ENCODE peak calls at places on chromosomes 12 and 14, in five cellular contexts. L is fibroblast of pulmonary artery, S is endothelial cell of umbilical vein, K is IMR-90, W is astrocyte of the spinal cord. P is an unnamed sample.

GRCh38 chr12:52083638-52083996 is 4.1 kb downstream of the SMIM41 start:
- DNase-seq in L (no peak), S (no peak), K (no peak), W (no peak), P (no peak)

GRCh38 chr14:93303659-93304058 is 29.2 kb downstream of the BTBD7 start:
- DNase-seq in L (peak), S (no peak), K (no peak), W (no peak), P (no peak)

GRCh38 chr14:83958359-83958758 is 1571.6 kb upstream of the FLRT2 start:
- DNase-seq in L (no peak), S (no peak), K (no peak), W (no peak), P (peak)

GRCh38 chr12:106954462-106955376 is 988 bp upstream of the TMEM263 start:
- DNase-seq in L (peak), S (peak), K (peak), W (no peak), P (no peak)

GRCh38 chr14:53881921-53882320 is 74.7 kb downstream of the BMP4 start:
- DNase-seq in L (no peak), S (no peak), K (no peak), W (no peak), P (no peak)

GRCh38 chr12:2526371-2526770 is 268.4 kb upstream of the FKBP4 start:
- DNase-seq in L (peak), S (no peak), K (no peak), W (no peak), P (no peak)

GRCh38 chr14:101478096-101478495 is 83.2 kb upstream of the DIO3 start:
- DNase-seq in L (no peak), S (no peak), K (no peak), W (no peak), P (no peak)

GRCh38 chr12:83414981-83415380 is 728.3 kb downstream of the TMTC2 start:
- DNase-seq in L (no peak), S (no peak), K (no peak), W (no peak), P (no peak)

GRCh38 chr14:90644882-90645281 is 171.3 kb downstream of the TTC7B start:
- DNase-seq in L (peak), S (no peak), K (peak), W (no peak), P (peak)

GRCh38 chr12:50066402-50066801 is 9.0 kb downstream of the ASIC1 start:
- DNase-seq in L (peak), S (no peak), K (peak), W (peak), P (peak)

GRCh38 chr12:120668091-120668796 is 18.7 kb upstream of the MLEC start:
- DNase-seq in L (no peak), S (no peak), K (no peak), W (no peak), P (no peak)

GRCh38 chr12:93019240-93019910 is 90.3 kb upstream of the EEA1 start:
- DNase-seq in L (no peak), S (no peak), K (no peak), W (no peak), P (no peak)

GRCh38 chr14:74653386-74654138 is 41.5 kb upstream of the LTBP2 start:
- DNase-seq in L (no peak), S (no peak), K (no peak), W (no peak), P (no peak)

GRCh38 chr12:130509454-130509853 is 171.8 kb downstream of the PIWIL1 start:
- DNase-seq in L (no peak), S (no peak), K (no peak), W (no peak), P (no peak)

GRCh38 chr12:78863482-78864427 is 819 bp upstream of the SYT1 start:
- DNase-seq in L (peak), S (peak), K (peak), W (peak), P (peak)

GRCh38 chr14:21229821-21230220 is 39.4 kb downstream of the HNRNPC start:
- DNase-seq in L (no peak), S (no peak), K (no peak), W (no peak), P (no peak)

GRCh38 chr12:2011641-2012607 is 7.7 kb upstream of the DCP1B start:
- DNase-seq in L (no peak), S (no peak), K (peak), W (no peak), P (no peak)

GRCh38 chr14:101241807-101242278 is 319.5 kb upstream of the DIO3 start:
- DNase-seq in L (no peak), S (no peak), K (no peak), W (no peak), P (no peak)

GRCh38 chr14:94864421-94865195 is 94.7 kb upstream of the GSC start:
- DNase-seq in L (no peak), S (no peak), K (no peak), W (no peak), P (no peak)

GRCh38 chr12:55707841-55708694 is at the start of gene ITGA7:
- DNase-seq in L (no peak), S (no peak), K (no peak), W (no peak), P (no peak)

GRCh38 chr12:103444983-103445382 is 50.8 kb downstream of the C12orf42 start:
- DNase-seq in L (no peak), S (no peak), K (no peak), W (no peak), P (no peak)

GRCh38 chr12:106137456-106138278 is 1.1 kb downstream of the NUAK1 start:
- DNase-seq in L (no peak), S (no peak), K (peak), W (no peak), P (no peak)

GRCh38 chr12:118391424-118391823 is 15.1 kb downstream of the SUDS3 start:
- DNase-seq in L (no peak), S (no peak), K (no peak), W (no peak), P (no peak)

GRCh38 chr12:84974177-84974815 is 61.7 kb upstream of the SLC6A15 start:
- DNase-seq in L (no peak), S (no peak), K (no peak), W (no peak), P (no peak)

GRCh38 chr14:71588028-71588427 is 344.2 kb upstream of the RGS6 start:
- DNase-seq in L (peak), S (no peak), K (peak), W (peak), P (peak)

GRCh38 chr14:104119119-104119699 is 19.2 kb upstream of the KIF26A start:
- DNase-seq in L (no peak), S (no peak), K (no peak), W (no peak), P (peak)

GRCh38 chr14:32711103-32711680 is 227.5 kb upstream of the NPAS3 start:
- DNase-seq in L (peak), S (peak), K (peak), W (peak), P (peak)

GRCh38 chr12:114508529-114509129 is 102.7 kb upstream of the TBX5 start:
- DNase-seq in L (peak), S (peak), K (peak), W (peak), P (peak)

GRCh38 chr12:114512351-114512750 is 106.4 kb upstream of the TBX5 start:
- DNase-seq in L (no peak), S (no peak), K (no peak), W (no peak), P (no peak)
- TF ChIP-seq CTCF in L (no peak), S (no peak), K (no peak), W (no peak), P (no peak)

DNA sequence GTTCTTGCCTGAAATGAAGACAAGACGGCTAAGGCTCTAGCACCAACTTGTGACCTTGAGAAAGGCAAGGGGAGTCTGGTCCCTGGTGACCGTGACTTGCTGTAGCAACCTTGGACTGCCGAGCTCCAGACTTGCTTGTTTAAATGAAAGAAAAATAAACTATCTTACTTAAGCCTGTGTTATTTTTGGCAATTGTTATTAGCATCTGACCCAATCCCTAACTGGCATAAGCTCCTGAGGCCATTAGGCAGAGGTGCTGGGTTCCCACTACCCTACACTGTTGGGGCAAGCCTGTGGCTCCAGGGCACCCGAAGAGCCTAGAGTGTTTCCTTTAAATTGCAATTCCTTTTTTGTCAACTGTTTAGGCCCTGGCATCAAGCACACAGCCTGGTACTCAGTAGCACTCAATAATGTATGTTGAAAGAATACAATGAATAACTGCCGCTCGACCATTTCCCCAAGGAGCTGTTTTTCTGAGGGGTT is 106.9 kb upstream of the HIF1A start:
- DNase-seq in L (peak), S (peak), K (peak), W (peak), P (no peak)
- H3K4me3 ChIP-seq in L (no peak), S (no peak), K (no peak), W (no peak), P (no peak)

GRCh38 chr12:88947486-88948043 is 367.3 kb upstream of the KITLG start:
- DNase-seq in L (no peak), S (no peak), K (no peak), W (no peak), P (no peak)
- TF ChIP-seq CTCF in L (peak), S (no peak), K (no peak), W (peak), P (peak)

GRCh38 chr12:54022960-54023884 is 5.0 kb upstream of the HOXC6 start:
- DNase-seq in L (no peak), S (no peak), K (no peak), W (no peak), P (no peak)

GRCh38 chr12:54025507-54026393 is 2.5 kb upstream of the HOXC6 start:
- DNase-seq in L (no peak), S (no peak), K (no peak), W (no peak), P (no peak)

GRCh38 chr12:54024127-54024526 is 4.1 kb upstream of the HOXC6 start:
- DNase-seq in L (no peak), S (no peak), K (no peak), W (no peak), P (no peak)

GRCh38 chr12:54026640-54027441 is 1.4 kb upstream of the HOXC6 start:
- DNase-seq in L (no peak), S (no peak), K (no peak), W (no peak), P (no peak)

DNA sequence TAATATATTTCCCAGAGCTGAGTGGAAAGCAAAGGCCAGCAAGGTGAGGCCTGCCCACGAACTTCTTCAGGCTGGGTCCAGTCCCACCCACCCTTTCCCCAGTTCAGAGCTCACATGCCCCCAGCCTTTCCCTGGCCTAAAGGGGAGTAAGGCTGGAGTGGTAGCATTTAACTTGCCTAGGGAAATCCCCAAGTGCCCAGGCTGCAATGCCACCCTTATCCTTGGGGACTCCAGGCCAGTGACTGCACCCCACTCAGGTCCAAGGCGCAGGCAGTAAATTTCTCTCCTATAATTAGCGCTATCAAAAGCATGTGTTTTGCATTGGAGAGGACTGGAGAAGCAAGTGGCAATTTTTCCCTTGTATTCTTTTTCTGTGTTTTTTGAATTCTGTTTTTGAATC is 3.7 kb upstream of the HOXC6 start:
- DNase-seq in L (no peak), S (no peak), K (no peak), W (no peak), P (no peak)
- H3K4me3 ChIP-seq in L (no peak), S (no peak), K (no peak), W (no peak), P (no peak)

DNA sequence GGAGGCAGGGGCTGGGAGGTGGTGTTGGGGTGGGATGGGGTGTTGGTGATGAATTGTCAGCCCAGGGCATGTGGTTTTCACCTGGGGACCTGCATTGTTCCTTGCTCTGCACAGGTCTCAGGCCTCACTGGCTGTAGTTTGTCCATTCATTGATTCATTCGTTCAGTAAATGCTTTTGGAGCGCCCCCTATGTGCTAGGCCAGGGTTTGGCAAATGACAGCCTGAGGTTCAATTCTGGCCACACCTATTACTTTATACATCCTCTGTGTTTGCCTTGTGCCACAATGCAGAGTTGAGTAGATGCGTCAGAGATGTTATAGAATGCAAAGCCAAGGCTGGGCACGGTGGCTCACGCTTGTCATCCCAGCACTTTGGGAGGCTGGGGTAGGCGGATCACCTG is 4.7 kb downstream of the ADCK1 start:
- DNase-seq in L (peak), S (peak), K (no peak), W (no peak), P (peak)
- TF ChIP-seq CTCF in L (peak), S (peak), K (peak), W (peak), P (peak)

GRCh38 chr14:64541261-64541970 is 875 bp downstream of the HSPA2 start:
- DNase-seq in L (no peak), S (peak), K (no peak), W (no peak), P (no peak)

GRCh38 chr14:64540208-64541202 is at the start of gene HSPA2:
- DNase-seq in L (peak), S (peak), K (peak), W (peak), P (peak)

GRCh38 chr14:64544607-64545312 is 4.2 kb downstream of the HSPA2 start:
- DNase-seq in L (no peak), S (no peak), K (peak), W (no peak), P (no peak)

GRCh38 chr14:64541971-64542838 is 1.7 kb downstream of the HSPA2 start:
- DNase-seq in L (no peak), S (no peak), K (no peak), W (no peak), P (no peak)

GRCh38 chr14:64542839-64543207 is 2.3 kb downstream of the HSPA2 start:
- DNase-seq in L (no peak), S (no peak), K (no peak), W (no peak), P (no peak)
- H3K4me3 ChIP-seq in L (no peak), S (peak), K (peak), W (peak), P (peak)

GRCh38 chr12:17489452-17489851 is 600.5 kb downstream of the RERGL start:
- DNase-seq in L (no peak), S (no peak), K (no peak), W (no peak), P (no peak)
- TF ChIP-seq CTCF in L (no peak), S (no peak), K (no peak), W (no peak), P (no peak)

GRCh38 chr14:89618821-89619551 is 202.0 kb upstream of the FOXN3 start:
- DNase-seq in L (peak), S (peak), K (peak), W (peak), P (peak)

GRCh38 chr14:89620436-89620835 is 203.4 kb upstream of the FOXN3 start:
- DNase-seq in L (no peak), S (no peak), K (no peak), W (no peak), P (no peak)

GRCh38 chr14:89619616-89620273 is 202.7 kb upstream of the FOXN3 start:
- DNase-seq in L (no peak), S (no peak), K (no peak), W (no peak), P (no peak)

GRCh38 chr14:89621791-89622638 is 205.0 kb upstream of the FOXN3 start:
- DNase-seq in L (no peak), S (no peak), K (no peak), W (no peak), P (no peak)

GRCh38 chr14:89621009-89621421 is 204.0 kb upstream of the FOXN3 start:
- DNase-seq in L (no peak), S (no peak), K (no peak), W (no peak), P (no peak)
- H3K4me3 ChIP-seq in L (no peak), S (no peak), K (no peak), W (no peak), P (no peak)

DNA sequence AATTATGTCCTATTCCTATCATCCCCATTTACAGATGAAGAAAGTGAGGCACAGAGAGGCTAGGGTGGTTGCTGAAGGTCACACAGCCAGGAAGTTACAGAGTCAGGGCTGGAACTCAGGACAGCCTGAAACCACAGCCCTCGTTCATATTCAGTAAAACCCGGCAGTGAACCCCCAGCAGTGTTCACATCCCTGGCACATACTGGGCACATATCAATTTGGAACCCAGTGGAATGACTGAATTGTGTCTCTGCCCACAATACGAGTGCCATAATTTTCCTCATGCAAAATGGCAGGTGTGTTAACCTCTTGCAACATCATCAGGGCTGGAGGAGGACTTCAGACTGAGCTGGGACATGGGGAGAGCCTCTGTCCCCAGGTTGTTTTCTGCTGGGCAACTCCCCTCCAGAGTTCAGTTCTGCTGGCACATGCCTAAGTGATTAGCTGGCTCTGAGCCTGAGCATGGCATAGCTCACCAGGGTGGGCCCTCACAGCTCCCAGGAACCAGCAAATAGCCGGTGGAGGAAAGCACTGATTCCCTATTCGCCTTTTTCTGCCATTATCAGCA is 2.1 kb upstream of the PPP1CC start:
- DNase-seq in L (no peak), S (no peak), K (no peak), W (no peak), P (peak)
- TF ChIP-seq CTCF in L (no peak), S (no peak), K (no peak), W (no peak), P (no peak)

GRCh38 chr12:109715310-109716091 is 1.9 kb downstream of the FAM222A start:
- DNase-seq in L (no peak), S (no peak), K (no peak), W (no peak), P (no peak)

GRCh38 chr12:109714913-109715244 is 1.3 kb downstream of the FAM222A start:
- DNase-seq in L (no peak), S (no peak), K (no peak), W (no peak), P (no peak)

GRCh38 chr12:109714141-109714912 is 702 bp downstream of the FAM222A start:
- DNase-seq in L (peak), S (peak), K (peak), W (peak), P (peak)

GRCh38 chr12:109711596-109712461 is 1.8 kb upstream of the FAM222A start:
- DNase-seq in L (no peak), S (no peak), K (no peak), W (no peak), P (no peak)

DNA sequence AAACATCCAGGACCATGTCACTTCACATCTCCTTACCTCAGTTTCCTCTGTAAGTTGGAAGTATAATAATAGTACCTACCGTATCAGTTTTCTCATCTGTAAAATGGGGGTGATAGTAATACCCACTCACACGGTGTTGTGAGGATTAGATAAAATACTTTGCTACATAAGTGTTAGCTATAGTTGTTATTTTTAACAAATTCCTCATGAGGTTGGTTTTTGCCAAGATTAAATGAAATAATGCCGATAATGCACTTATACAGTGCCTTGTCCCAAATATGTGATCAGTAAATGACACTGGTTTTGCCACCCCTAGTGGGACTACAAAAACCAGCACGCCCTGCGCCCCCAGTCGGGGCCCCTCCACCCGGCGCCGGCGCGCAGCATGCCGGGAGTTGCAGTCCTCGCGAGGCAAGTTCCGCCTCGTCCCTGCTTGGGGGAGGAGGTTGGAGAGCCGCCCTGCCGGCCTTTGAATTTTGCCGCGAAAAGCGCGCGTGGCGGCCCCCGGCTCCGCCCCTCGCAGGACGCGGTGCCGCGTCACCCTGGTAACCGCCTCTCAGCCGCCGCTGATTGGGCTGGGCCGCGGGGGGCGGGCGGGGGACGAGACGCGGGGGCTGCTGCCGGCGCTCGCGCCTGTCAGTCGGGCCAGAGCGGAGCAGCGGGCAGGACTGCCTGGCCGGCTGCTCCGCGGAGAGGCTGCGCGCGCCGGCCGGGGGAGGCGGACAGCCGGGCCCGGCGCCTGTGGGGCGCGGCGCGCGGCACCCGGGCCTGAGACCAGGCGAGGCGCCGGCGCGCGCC is at the start of gene FAM222A:
- DNase-seq in L (peak), S (peak), K (peak), W (peak), P (peak)
- H3K4me3 ChIP-seq in L (peak), S (peak), K (peak), W (peak), P (peak)